ENCODE peak calls at places on chromosome 11, in seven cellular contexts. One of them, this sample, is unnamed.

GRCh38 chr11:109849946-109850345 is 243.2 kb upstream of the ZC3H12C start:
- DNase-seq in non-pigmented ciliary epithelial cell: no peak
- DNase-seq in GM03348: no peak
- DNase-seq in stomach: no peak
- DNase-seq in kidney glomerular epithelial cell: no peak
- DNase-seq in left lung: no peak
- DNase-seq in NCI-H2081 treated with DMSO at 0.1 percent for 48 hours: no peak
- DNase-seq in this sample: no peak

GRCh38 chr11:61654397-61654829 is 25.8 kb upstream of the DAGLA start:
- DNase-seq in kidney glomerular epithelial cell: no peak
- DNase-seq in non-pigmented ciliary epithelial cell: no peak
- DNase-seq in NCI-H2081 treated with DMSO at 0.1 percent for 48 hours: no peak
- DNase-seq in GM03348: no peak
- DNase-seq in stomach: no peak
- DNase-seq in left lung: peak
- DNase-seq in this sample: no peak

GRCh38 chr11:10409207-10409661 is 45.8 kb upstream of the AMPD3 start:
- DNase-seq in stomach: no peak
- DNase-seq in non-pigmented ciliary epithelial cell: no peak
- DNase-seq in left lung: no peak
- DNase-seq in NCI-H2081 treated with DMSO at 0.1 percent for 48 hours: no peak
- DNase-seq in kidney glomerular epithelial cell: no peak
- DNase-seq in GM03348: no peak
- DNase-seq in this sample: no peak

GRCh38 chr11:95138448-95138847 is 48.8 kb downstream of the ENDOD1 start:
- DNase-seq in left lung: no peak
- DNase-seq in stomach: no peak
- DNase-seq in kidney glomerular epithelial cell: peak
- DNase-seq in NCI-H2081 treated with DMSO at 0.1 percent for 48 hours: peak
- DNase-seq in non-pigmented ciliary epithelial cell: no peak
- DNase-seq in GM03348: no peak
- DNase-seq in this sample: peak

GRCh38 chr11:19359425-19360000 is 118.8 kb upstream of the E2F8 start:
- DNase-seq in non-pigmented ciliary epithelial cell: no peak
- DNase-seq in NCI-H2081 treated with DMSO at 0.1 percent for 48 hours: no peak
- DNase-seq in stomach: no peak
- DNase-seq in GM03348: no peak
- DNase-seq in kidney glomerular epithelial cell: peak
- DNase-seq in left lung: no peak
- DNase-seq in this sample: no peak

GRCh38 chr11:48006301-48006992 is 26.1 kb downstream of the PTPRJ start:
- DNase-seq in non-pigmented ciliary epithelial cell: no peak
- DNase-seq in GM03348: peak
- DNase-seq in NCI-H2081 treated with DMSO at 0.1 percent for 48 hours: no peak
- DNase-seq in left lung: no peak
- DNase-seq in stomach: no peak
- DNase-seq in kidney glomerular epithelial cell: peak
- DNase-seq in this sample: peak

GRCh38 chr11:80414766-80415165 is 973.9 kb upstream of the TENM4 start:
- DNase-seq in non-pigmented ciliary epithelial cell: peak
- DNase-seq in kidney glomerular epithelial cell: no peak
- DNase-seq in left lung: no peak
- DNase-seq in GM03348: no peak
- DNase-seq in stomach: no peak
- DNase-seq in NCI-H2081 treated with DMSO at 0.1 percent for 48 hours: no peak
- DNase-seq in this sample: no peak

GRCh38 chr11:120900642-120901041 is 123.3 kb upstream of the TBCEL start:
- DNase-seq in non-pigmented ciliary epithelial cell: no peak
- DNase-seq in kidney glomerular epithelial cell: no peak
- DNase-seq in NCI-H2081 treated with DMSO at 0.1 percent for 48 hours: no peak
- DNase-seq in left lung: no peak
- DNase-seq in stomach: no peak
- DNase-seq in GM03348: no peak
- DNase-seq in this sample: no peak

GRCh38 chr11:79466411-79466810 is 25.6 kb upstream of the TENM4 start:
- DNase-seq in left lung: no peak
- DNase-seq in non-pigmented ciliary epithelial cell: peak
- DNase-seq in stomach: no peak
- DNase-seq in GM03348: peak
- DNase-seq in kidney glomerular epithelial cell: peak
- DNase-seq in NCI-H2081 treated with DMSO at 0.1 percent for 48 hours: no peak
- DNase-seq in this sample: no peak

GRCh38 chr11:103486609-103487008 is 377.4 kb downstream of the DYNC2H1 start:
- DNase-seq in NCI-H2081 treated with DMSO at 0.1 percent for 48 hours: no peak
- DNase-seq in stomach: no peak
- DNase-seq in non-pigmented ciliary epithelial cell: no peak
- DNase-seq in GM03348: no peak
- DNase-seq in kidney glomerular epithelial cell: no peak
- DNase-seq in left lung: no peak
- DNase-seq in this sample: no peak

GRCh38 chr11:62233730-62234129 is 8.3 kb upstream of the SCGB1D2 start:
- DNase-seq in GM03348: no peak
- DNase-seq in left lung: no peak
- DNase-seq in stomach: no peak
- DNase-seq in non-pigmented ciliary epithelial cell: no peak
- DNase-seq in NCI-H2081 treated with DMSO at 0.1 percent for 48 hours: no peak
- DNase-seq in kidney glomerular epithelial cell: no peak
- DNase-seq in this sample: no peak

GRCh38 chr11:27611946-27612455 is 88.3 kb downstream of the BDNF start:
- DNase-seq in stomach: no peak
- DNase-seq in NCI-H2081 treated with DMSO at 0.1 percent for 48 hours: no peak
- DNase-seq in GM03348: peak
- DNase-seq in kidney glomerular epithelial cell: no peak
- DNase-seq in non-pigmented ciliary epithelial cell: no peak
- DNase-seq in left lung: no peak
- DNase-seq in this sample: no peak

GRCh38 chr11:105862736-105863367 is 159.2 kb downstream of the MSANTD4 start:
- DNase-seq in GM03348: peak
- DNase-seq in NCI-H2081 treated with DMSO at 0.1 percent for 48 hours: no peak
- DNase-seq in left lung: no peak
- DNase-seq in kidney glomerular epithelial cell: peak
- DNase-seq in stomach: no peak
- DNase-seq in non-pigmented ciliary epithelial cell: peak
- DNase-seq in this sample: peak